ENCODE peak calls at places on chromosome 10, in seven cellular contexts. One of them, this sample, is unnamed.

GRCh38 chr10:90319188-90319914 is 538.5 kb downstream of the HTR7 start:
- DNase-seq in GM23248: peak; percentile 59
- DNase-seq in tibial nerve: no peak
- DNase-seq in Panc1: peak; percentile 91
- DNase-seq in prostate gland: no peak
- DNase-seq in neural progenitor cell: peak; percentile 53
- DNase-seq in heart right ventricle: no peak
- DNase-seq in this sample: no peak

GRCh38 chr10:69649771-69650550 is 19.9 kb downstream of the FAM241B start:
- DNase-seq in GM23248: no peak
- DNase-seq in tibial nerve: no peak
- DNase-seq in Panc1: no peak
- DNase-seq in prostate gland: no peak
- DNase-seq in neural progenitor cell: no peak
- DNase-seq in heart right ventricle: no peak
- DNase-seq in this sample: no peak

GRCh38 chr10:89171996-89172395 is 35.1 kb downstream of the CH25H start:
- DNase-seq in GM23248: peak; percentile 75
- DNase-seq in tibial nerve: no peak
- DNase-seq in Panc1: no peak
- DNase-seq in prostate gland: no peak
- DNase-seq in neural progenitor cell: no peak
- DNase-seq in heart right ventricle: no peak
- DNase-seq in this sample: no peak

GRCh38 chr10:123470570-123470969 is 195.6 kb upstream of the GPR26 start:
- DNase-seq in GM23248: no peak
- DNase-seq in tibial nerve: no peak
- DNase-seq in Panc1: no peak
- DNase-seq in prostate gland: no peak
- DNase-seq in neural progenitor cell: peak; percentile 31
- DNase-seq in heart right ventricle: no peak
- DNase-seq in this sample: no peak

GRCh38 chr10:90407116-90407515 is 450.7 kb downstream of the HTR7 start:
- DNase-seq in GM23248: no peak
- DNase-seq in tibial nerve: no peak
- DNase-seq in Panc1: no peak
- DNase-seq in prostate gland: no peak
- DNase-seq in neural progenitor cell: no peak
- DNase-seq in heart right ventricle: no peak
- DNase-seq in this sample: no peak

GRCh38 chr10:36187382-36188042 is 545.4 kb upstream of the FZD8 start:
- DNase-seq in GM23248: no peak
- DNase-seq in tibial nerve: no peak
- DNase-seq in Panc1: no peak
- DNase-seq in prostate gland: no peak
- DNase-seq in neural progenitor cell: no peak
- DNase-seq in heart right ventricle: peak; percentile 68
- DNase-seq in this sample: no peak

GRCh38 chr10:48247680-48248079 is 26.8 kb downstream of the FRMPD2 start:
- DNase-seq in GM23248: no peak
- DNase-seq in tibial nerve: no peak
- DNase-seq in Panc1: no peak
- DNase-seq in prostate gland: no peak
- DNase-seq in neural progenitor cell: no peak
- DNase-seq in heart right ventricle: no peak
- DNase-seq in this sample: no peak

GRCh38 chr10:97169911-97170693 is 15.7 kb downstream of the SLIT1 start:
- DNase-seq in GM23248: no peak
- DNase-seq in tibial nerve: no peak
- DNase-seq in Panc1: no peak
- DNase-seq in prostate gland: peak; percentile 74
- DNase-seq in neural progenitor cell: no peak
- DNase-seq in heart right ventricle: peak; percentile 13
- DNase-seq in this sample: no peak

GRCh38 chr10:130782467-130782866 is 529.1 kb downstream of the TCERG1L start:
- DNase-seq in GM23248: no peak
- DNase-seq in tibial nerve: no peak
- DNase-seq in Panc1: no peak
- DNase-seq in prostate gland: no peak
- DNase-seq in neural progenitor cell: peak; percentile 36
- DNase-seq in heart right ventricle: no peak
- DNase-seq in this sample: no peak

GRCh38 chr10:43846187-43846680 is 197.6 kb upstream of the ZNF32 start:
- DNase-seq in GM23248: peak; percentile 78
- DNase-seq in tibial nerve: no peak
- DNase-seq in Panc1: no peak
- DNase-seq in prostate gland: no peak
- DNase-seq in neural progenitor cell: no peak
- DNase-seq in heart right ventricle: peak; percentile 54
- DNase-seq in this sample: no peak

GRCh38 chr10:5565671-5566581 is 41.2 kb downstream of the CALML3 start:
- DNase-seq in GM23248: peak; percentile 91
- DNase-seq in tibial nerve: peak; percentile 10
- DNase-seq in Panc1: no peak
- DNase-seq in prostate gland: no peak
- DNase-seq in neural progenitor cell: no peak
- DNase-seq in heart right ventricle: no peak
- DNase-seq in this sample: no peak

GRCh38 chr10:109593686-109594085 is 329.6 kb downstream of the XPNPEP1 start:
- DNase-seq in GM23248: peak; percentile 25
- DNase-seq in tibial nerve: no peak
- DNase-seq in Panc1: no peak
- DNase-seq in prostate gland: no peak
- DNase-seq in neural progenitor cell: peak; percentile 9
- DNase-seq in heart right ventricle: no peak
- DNase-seq in this sample: no peak

GRCh38 chr10:102965455-102965854 is 47.4 kb downstream of the CNNM2 start:
- DNase-seq in GM23248: no peak
- DNase-seq in tibial nerve: no peak
- DNase-seq in Panc1: no peak
- DNase-seq in prostate gland: no peak
- DNase-seq in neural progenitor cell: no peak
- DNase-seq in heart right ventricle: no peak
- DNase-seq in this sample: no peak

GRCh38 chr10:88831709-88832108 is 19.9 kb downstream of the ANKRD22 start:
- DNase-seq in GM23248: no peak
- DNase-seq in tibial nerve: no peak
- DNase-seq in Panc1: no peak
- DNase-seq in prostate gland: no peak
- DNase-seq in neural progenitor cell: no peak
- DNase-seq in heart right ventricle: no peak
- DNase-seq in this sample: peak; percentile 14

GRCh38 chr10:86715836-86716235 is 40.6 kb upstream of the BMPR1A start:
- DNase-seq in GM23248: no peak
- DNase-seq in tibial nerve: no peak
- DNase-seq in Panc1: no peak
- DNase-seq in prostate gland: no peak
- DNase-seq in neural progenitor cell: no peak
- DNase-seq in heart right ventricle: no peak
- DNase-seq in this sample: no peak

GRCh38 chr10:34194259-34194658 is 620.8 kb downstream of the PARD3 start:
- DNase-seq in GM23248: peak; percentile 45
- DNase-seq in tibial nerve: no peak
- DNase-seq in Panc1: no peak
- DNase-seq in prostate gland: no peak
- DNase-seq in neural progenitor cell: no peak
- DNase-seq in heart right ventricle: no peak
- DNase-seq in this sample: no peak

GRCh38 chr10:116490028-116490662 is 55.6 kb upstream of the PNLIP start:
- DNase-seq in GM23248: peak; percentile 60
- DNase-seq in tibial nerve: no peak
- DNase-seq in Panc1: peak; percentile 15
- DNase-seq in prostate gland: no peak
- DNase-seq in neural progenitor cell: peak; percentile 53
- DNase-seq in heart right ventricle: no peak
- DNase-seq in this sample: no peak

GRCh38 chr10:128867819-128868218 is 599.2 kb upstream of the MGMT start:
- DNase-seq in GM23248: no peak
- DNase-seq in tibial nerve: no peak
- DNase-seq in Panc1: no peak
- DNase-seq in prostate gland: no peak
- DNase-seq in neural progenitor cell: no peak
- DNase-seq in heart right ventricle: no peak
- DNase-seq in this sample: no peak

GRCh38 chr10:93406367-93407145 is 75.6 kb downstream of the MYOF start:
- DNase-seq in GM23248: peak; percentile 32
- DNase-seq in tibial nerve: no peak
- DNase-seq in Panc1: no peak
- DNase-seq in prostate gland: no peak
- DNase-seq in neural progenitor cell: no peak
- DNase-seq in heart right ventricle: no peak
- DNase-seq in this sample: no peak

GRCh38 chr10:47181057-47181849 is 118.7 kb upstream of the GDF10 start:
- DNase-seq in GM23248: no peak
- DNase-seq in tibial nerve: no peak
- DNase-seq in Panc1: no peak
- DNase-seq in prostate gland: no peak
- DNase-seq in neural progenitor cell: peak; percentile 21
- DNase-seq in heart right ventricle: no peak
- DNase-seq in this sample: no peak

GRCh38 chr10:117198088-117198487 is 799 bp downstream of the KCNK18 start:
- DNase-seq in GM23248: no peak
- DNase-seq in tibial nerve: no peak
- DNase-seq in Panc1: no peak
- DNase-seq in prostate gland: no peak
- DNase-seq in neural progenitor cell: peak; percentile 20
- DNase-seq in heart right ventricle: no peak
- DNase-seq in this sample: no peak

GRCh38 chr10:31401287-31401686 is 82.3 kb downstream of the ZEB1 start:
- DNase-seq in GM23248: no peak
- DNase-seq in tibial nerve: no peak
- DNase-seq in Panc1: no peak
- DNase-seq in prostate gland: peak; percentile 5
- DNase-seq in neural progenitor cell: no peak
- DNase-seq in heart right ventricle: no peak
- DNase-seq in this sample: no peak

GRCh38 chr10:50594012-50594411 is 29.7 kb downstream of the SGMS1 start:
- DNase-seq in GM23248: peak; percentile 89
- DNase-seq in tibial nerve: no peak
- DNase-seq in Panc1: peak; percentile 61
- DNase-seq in prostate gland: no peak
- DNase-seq in neural progenitor cell: no peak
- DNase-seq in heart right ventricle: no peak
- DNase-seq in this sample: no peak

GRCh38 chr10:111522141-111522540 is 445.3 kb downstream of the ADRA2A start:
- DNase-seq in GM23248: no peak
- DNase-seq in tibial nerve: no peak
- DNase-seq in Panc1: no peak
- DNase-seq in prostate gland: no peak
- DNase-seq in neural progenitor cell: no peak
- DNase-seq in heart right ventricle: no peak
- DNase-seq in this sample: no peak

DNA sequence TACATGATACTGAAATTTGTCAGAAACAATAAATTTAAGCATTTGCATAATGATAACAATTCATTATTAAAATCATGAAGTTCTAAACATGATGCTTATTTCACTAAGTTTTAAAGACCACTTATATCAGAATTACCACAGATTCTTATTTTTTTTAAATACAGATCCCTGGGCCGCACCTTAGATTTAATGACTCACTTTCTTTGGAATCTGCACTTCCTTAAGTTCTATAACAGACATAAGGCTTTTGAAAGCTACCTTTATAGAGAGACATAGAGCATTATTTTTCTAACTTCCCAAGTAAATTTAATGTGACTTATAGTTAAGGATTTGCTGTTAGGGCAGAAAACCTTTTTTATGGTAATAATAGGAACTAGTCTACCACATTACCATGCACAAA is 214.9 kb downstream of the IPMK start:
- DNase-seq in GM23248: no peak
- DNase-seq in tibial nerve: no peak
- DNase-seq in Panc1: no peak
- DNase-seq in prostate gland: no peak
- DNase-seq in neural progenitor cell: no peak
- DNase-seq in heart right ventricle: no peak
- DNase-seq in this sample: no peak
- H3K4me1 ChIP-seq in GM23248: no peaks in the 10 kb centered on the region
- H3K4me1 ChIP-seq in tibial nerve: no peaks in the 10 kb centered on the region
- H3K4me1 ChIP-seq in Panc1: no peaks in the 10 kb centered on the region
- H3K4me1 ChIP-seq in prostate gland: no peaks in the 10 kb centered on the region
- H3K4me1 ChIP-seq in neural progenitor cell: peaks cover 19% of the 10 kb centered on the region
- H3K4me1 ChIP-seq in heart right ventricle: no peaks in the 10 kb centered on the region
- H3K4me1 ChIP-seq in this sample: no peaks in the 10 kb centered on the region

DNA sequence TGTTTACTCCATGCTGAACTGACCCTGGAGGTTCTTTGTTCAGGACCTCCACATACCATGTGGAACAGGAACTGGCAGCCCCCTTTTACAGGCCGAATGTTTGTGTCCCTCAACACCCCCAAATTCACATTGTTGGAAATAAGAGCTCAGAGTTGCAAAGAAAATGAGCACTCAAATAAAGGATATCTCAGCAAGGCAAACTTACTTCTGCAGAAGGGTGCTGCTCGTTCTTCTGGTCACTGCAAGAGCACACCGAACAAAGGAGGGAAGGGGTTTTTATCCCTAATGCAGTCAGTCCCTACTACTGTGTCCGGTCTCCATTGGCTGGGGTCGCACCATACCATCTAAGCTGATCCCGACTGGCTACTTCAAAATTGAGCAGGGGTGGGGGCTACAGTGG is 68.1 kb downstream of the PYROXD2 start:
- DNase-seq in GM23248: no peak
- DNase-seq in tibial nerve: no peak
- DNase-seq in Panc1: no peak
- DNase-seq in prostate gland: no peak
- DNase-seq in neural progenitor cell: no peak
- DNase-seq in heart right ventricle: no peak
- DNase-seq in this sample: no peak
- H3K4me1 ChIP-seq in GM23248: peaks cover 39% of the 10 kb centered on the region
- H3K4me1 ChIP-seq in tibial nerve: no peaks in the 10 kb centered on the region
- H3K4me1 ChIP-seq in Panc1: no peaks in the 10 kb centered on the region
- H3K4me1 ChIP-seq in prostate gland: no peaks in the 10 kb centered on the region
- H3K4me1 ChIP-seq in neural progenitor cell: peaks cover 3% of the 10 kb centered on the region
- H3K4me1 ChIP-seq in heart right ventricle: peaks cover 43% of the 10 kb centered on the region
- H3K4me1 ChIP-seq in this sample: no peaks in the 10 kb centered on the region

GRCh38 chr10:2885276-2885955 is 181.9 kb upstream of the PFKP start:
- DNase-seq in GM23248: no peak
- DNase-seq in tibial nerve: no peak
- DNase-seq in Panc1: no peak
- DNase-seq in prostate gland: no peak
- DNase-seq in neural progenitor cell: no peak
- DNase-seq in heart right ventricle: no peak
- DNase-seq in this sample: no peak
- H3K4me1 ChIP-seq in GM23248: no peaks in the 10 kb centered on the region
- H3K4me1 ChIP-seq in tibial nerve: no peaks in the 10 kb centered on the region
- H3K4me1 ChIP-seq in Panc1: no peaks in the 10 kb centered on the region
- H3K4me1 ChIP-seq in prostate gland: no peaks in the 10 kb centered on the region
- H3K4me1 ChIP-seq in neural progenitor cell: no peaks in the 10 kb centered on the region
- H3K4me1 ChIP-seq in heart right ventricle: no peaks in the 10 kb centered on the region
- H3K4me1 ChIP-seq in this sample: no peaks in the 10 kb centered on the region

DNA sequence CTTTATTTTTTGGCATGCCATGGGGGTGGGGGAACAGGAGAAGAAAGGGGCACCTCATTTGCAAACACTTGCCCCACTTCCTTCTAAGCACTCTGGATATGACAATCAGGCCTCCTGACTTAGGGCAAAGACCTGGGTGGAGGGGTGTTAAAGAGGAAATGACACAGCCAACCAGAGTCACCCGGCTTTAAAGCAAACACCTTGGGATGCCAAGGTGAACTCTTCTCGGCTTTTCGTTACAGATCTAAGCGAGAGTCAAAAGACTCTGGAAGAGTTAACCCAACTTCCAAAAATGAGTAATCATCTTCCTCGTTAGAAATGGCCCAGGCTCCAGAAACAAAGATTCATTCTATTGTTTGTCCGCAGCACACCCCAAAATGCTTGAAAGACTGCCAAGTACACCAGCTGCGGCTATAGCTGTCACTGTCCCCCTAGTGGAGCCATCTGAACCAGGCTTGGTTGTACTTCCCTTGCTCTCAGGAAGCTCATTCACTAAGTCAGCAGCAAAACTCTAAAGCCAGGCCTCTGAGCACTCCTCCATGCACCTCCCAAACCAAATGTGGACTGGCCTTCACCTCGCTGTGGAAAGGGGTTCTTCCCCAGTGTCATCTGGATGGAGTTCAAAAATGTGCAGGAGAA is 24.8 kb downstream of the FAM53B start:
- DNase-seq in GM23248: peak; percentile 56
- DNase-seq in tibial nerve: no peak
- DNase-seq in Panc1: no peak
- DNase-seq in prostate gland: peak; percentile 65
- DNase-seq in neural progenitor cell: peak; percentile 42
- DNase-seq in heart right ventricle: peak; percentile 85
- DNase-seq in this sample: peak; percentile 82
- H3K4me1 ChIP-seq in GM23248: peaks cover 15% of the 10 kb centered on the region
- H3K4me1 ChIP-seq in tibial nerve: peaks cover 90% of the 10 kb centered on the region
- H3K4me1 ChIP-seq in Panc1: peaks cover 27% of the 10 kb centered on the region
- H3K4me1 ChIP-seq in prostate gland: peaks cover 13% of the 10 kb centered on the region
- H3K4me1 ChIP-seq in neural progenitor cell: peaks cover 30% of the 10 kb centered on the region
- H3K4me1 ChIP-seq in heart right ventricle: peaks cover 100% of the 10 kb centered on the region
- H3K4me1 ChIP-seq in this sample: peaks cover 99% of the 10 kb centered on the region

This sample was measured in CD8-positive, alpha-beta memory T cell.